ENCODE peak calls at places on chromosome 22, in ten cellular contexts. One of them, this sample, is unnamed.
A peak's percentile ranks its signal among the peaks of the same experiment; 100 is the strongest.

GRCh38 chr22:23398701-23399366 is 181.3 kb downstream of the IGLL1 start:
- DNase-seq in left ventricle myocardium inferior: no peak
- DNase-seq in CD8-positive, alpha-beta memory T cell: no peak
- DNase-seq in neuronal stem cell: no peak
- DNase-seq in endothelial cell of umbilical vein: no peak
- DNase-seq in tibial nerve: no peak
- DNase-seq in fibroblast of lung: no peak
- DNase-seq in H1: no peak
- DNase-seq in BE2C: no peak
- DNase-seq in thoracic aorta: no peak
- DNase-seq in this sample: no peak

GRCh38 chr22:43308451-43309235 is 34.5 kb downstream of the SCUBE1 start:
- DNase-seq in thoracic aorta: no peak
- DNase-seq in H1: no peak
- DNase-seq in BE2C: peak; percentile 63
- DNase-seq in CD8-positive, alpha-beta memory T cell: no peak
- DNase-seq in endothelial cell of umbilical vein: no peak
- DNase-seq in neuronal stem cell: no peak
- DNase-seq in fibroblast of lung: no peak
- DNase-seq in left ventricle myocardium inferior: no peak
- DNase-seq in tibial nerve: no peak
- DNase-seq in this sample: no peak

GRCh38 chr22:45804986-45805325 is 133.3 kb downstream of the ATXN10 start:
- DNase-seq in thoracic aorta: no peak
- DNase-seq in tibial nerve: no peak
- DNase-seq in endothelial cell of umbilical vein: peak; percentile 12
- DNase-seq in H1: no peak
- DNase-seq in fibroblast of lung: peak; percentile 99
- DNase-seq in CD8-positive, alpha-beta memory T cell: no peak
- DNase-seq in neuronal stem cell: no peak
- DNase-seq in left ventricle myocardium inferior: no peak
- DNase-seq in BE2C: no peak
- DNase-seq in this sample: no peak

GRCh38 chr22:19438286-19438685 is 5.9 kb downstream of the MRPL40 start:
- DNase-seq in neuronal stem cell: no peak
- DNase-seq in BE2C: no peak
- DNase-seq in endothelial cell of umbilical vein: no peak
- DNase-seq in CD8-positive, alpha-beta memory T cell: no peak
- DNase-seq in thoracic aorta: no peak
- DNase-seq in left ventricle myocardium inferior: no peak
- DNase-seq in tibial nerve: no peak
- DNase-seq in fibroblast of lung: no peak
- DNase-seq in H1: no peak
- DNase-seq in this sample: no peak

GRCh38 chr22:42869463-42869862 is 12.4 kb upstream of the ARFGAP3 start:
- DNase-seq in left ventricle myocardium inferior: no peak
- DNase-seq in fibroblast of lung: no peak
- DNase-seq in neuronal stem cell: no peak
- DNase-seq in CD8-positive, alpha-beta memory T cell: no peak
- DNase-seq in thoracic aorta: no peak
- DNase-seq in tibial nerve: no peak
- DNase-seq in H1: no peak
- DNase-seq in BE2C: no peak
- DNase-seq in endothelial cell of umbilical vein: no peak
- DNase-seq in this sample: no peak

GRCh38 chr22:41410311-41410751 is 28.6 kb downstream of the TEF start:
- DNase-seq in left ventricle myocardium inferior: peak; percentile 69
- DNase-seq in BE2C: no peak
- DNase-seq in endothelial cell of umbilical vein: no peak
- DNase-seq in H1: no peak
- DNase-seq in tibial nerve: no peak
- DNase-seq in fibroblast of lung: no peak
- DNase-seq in thoracic aorta: no peak
- DNase-seq in neuronal stem cell: no peak
- DNase-seq in CD8-positive, alpha-beta memory T cell: no peak
- DNase-seq in this sample: no peak

GRCh38 chr22:46073683-46074504 is 76.4 kb upstream of the PPARA start:
- DNase-seq in tibial nerve: peak; percentile 14
- DNase-seq in CD8-positive, alpha-beta memory T cell: no peak
- DNase-seq in left ventricle myocardium inferior: peak; percentile 44
- DNase-seq in H1: no peak
- DNase-seq in BE2C: peak; percentile 59
- DNase-seq in endothelial cell of umbilical vein: peak; percentile 53
- DNase-seq in fibroblast of lung: peak; percentile 27
- DNase-seq in neuronal stem cell: no peak
- DNase-seq in thoracic aorta: no peak
- DNase-seq in this sample: no peak

GRCh38 chr22:39306456-39307361 is 12.7 kb downstream of the RPL3 start:
- DNase-seq in CD8-positive, alpha-beta memory T cell: peak; percentile 32
- DNase-seq in left ventricle myocardium inferior: no peak
- DNase-seq in H1: no peak
- DNase-seq in thoracic aorta: no peak
- DNase-seq in tibial nerve: no peak
- DNase-seq in endothelial cell of umbilical vein: peak; percentile 71
- DNase-seq in fibroblast of lung: no peak
- DNase-seq in BE2C: peak; percentile 56
- DNase-seq in neuronal stem cell: no peak
- DNase-seq in this sample: peak; percentile 28

GRCh38 chr22:47019012-47019790 is 256.8 kb downstream of the TBC1D22A start:
- DNase-seq in tibial nerve: no peak
- DNase-seq in neuronal stem cell: no peak
- DNase-seq in left ventricle myocardium inferior: no peak
- DNase-seq in fibroblast of lung: no peak
- DNase-seq in endothelial cell of umbilical vein: no peak
- DNase-seq in BE2C: no peak
- DNase-seq in thoracic aorta: no peak
- DNase-seq in H1: no peak
- DNase-seq in CD8-positive, alpha-beta memory T cell: no peak
- DNase-seq in this sample: no peak

GRCh38 chr22:20786536-20786979 is 12.6 kb downstream of the SERPIND1 start:
- DNase-seq in left ventricle myocardium inferior: no peak
- DNase-seq in neuronal stem cell: no peak
- DNase-seq in fibroblast of lung: no peak
- DNase-seq in CD8-positive, alpha-beta memory T cell: no peak
- DNase-seq in BE2C: no peak
- DNase-seq in H1: no peak
- DNase-seq in thoracic aorta: no peak
- DNase-seq in endothelial cell of umbilical vein: no peak
- DNase-seq in tibial nerve: no peak
- DNase-seq in this sample: no peak

GRCh38 chr22:45537734-45538181 is 35.1 kb downstream of the FBLN1 start:
- DNase-seq in tibial nerve: no peak
- DNase-seq in endothelial cell of umbilical vein: no peak
- DNase-seq in BE2C: peak; percentile 63
- DNase-seq in CD8-positive, alpha-beta memory T cell: no peak
- DNase-seq in fibroblast of lung: peak; percentile 93
- DNase-seq in H1: no peak
- DNase-seq in neuronal stem cell: no peak
- DNase-seq in left ventricle myocardium inferior: peak; percentile 46
- DNase-seq in thoracic aorta: no peak
- DNase-seq in this sample: no peak

GRCh38 chr22:42969348-42969975 is 45.5 kb downstream of the PACSIN2 start:
- DNase-seq in neuronal stem cell: no peak
- DNase-seq in thoracic aorta: no peak
- DNase-seq in H1: no peak
- DNase-seq in fibroblast of lung: peak; percentile 94
- DNase-seq in CD8-positive, alpha-beta memory T cell: no peak
- DNase-seq in tibial nerve: no peak
- DNase-seq in left ventricle myocardium inferior: no peak
- DNase-seq in BE2C: no peak
- DNase-seq in endothelial cell of umbilical vein: no peak
- DNase-seq in this sample: no peak

GRCh38 chr22:43867839-43868652 is 5.7 kb upstream of the SULT4A1 start:
- DNase-seq in BE2C: peak; percentile 0
- DNase-seq in endothelial cell of umbilical vein: peak; percentile 59
- DNase-seq in thoracic aorta: no peak
- DNase-seq in neuronal stem cell: peak; percentile 84
- DNase-seq in left ventricle myocardium inferior: peak; percentile 58
- DNase-seq in tibial nerve: no peak
- DNase-seq in H1: peak; percentile 71
- DNase-seq in fibroblast of lung: peak; percentile 59
- DNase-seq in CD8-positive, alpha-beta memory T cell: no peak
- DNase-seq in this sample: no peak

GRCh38 chr22:31475778-31476177 is 13.9 kb downstream of the EIF4ENIF1 start:
- DNase-seq in fibroblast of lung: no peak
- DNase-seq in CD8-positive, alpha-beta memory T cell: no peak
- DNase-seq in left ventricle myocardium inferior: no peak
- DNase-seq in tibial nerve: no peak
- DNase-seq in neuronal stem cell: no peak
- DNase-seq in BE2C: no peak
- DNase-seq in thoracic aorta: no peak
- DNase-seq in H1: no peak
- DNase-seq in endothelial cell of umbilical vein: no peak
- DNase-seq in this sample: no peak
- H3K4me1 ChIP-seq in fibroblast of lung: no peaks in the 10 kb centered on the region
- H3K4me1 ChIP-seq in CD8-positive, alpha-beta memory T cell: no peaks in the 10 kb centered on the region
- H3K4me1 ChIP-seq in left ventricle myocardium inferior: peaks cover 12% of the 10 kb centered on the region
- H3K4me1 ChIP-seq in tibial nerve: no peaks in the 10 kb centered on the region
- H3K4me1 ChIP-seq in neuronal stem cell: no peaks in the 10 kb centered on the region
- H3K4me1 ChIP-seq in BE2C: no peaks in the 10 kb centered on the region
- H3K4me1 ChIP-seq in thoracic aorta: no peaks in the 10 kb centered on the region
- H3K4me1 ChIP-seq in H1: no peaks in the 10 kb centered on the region
- H3K4me1 ChIP-seq in endothelial cell of umbilical vein: no peaks in the 10 kb centered on the region
- H3K4me1 ChIP-seq in this sample: no peaks in the 10 kb centered on the region

DNA sequence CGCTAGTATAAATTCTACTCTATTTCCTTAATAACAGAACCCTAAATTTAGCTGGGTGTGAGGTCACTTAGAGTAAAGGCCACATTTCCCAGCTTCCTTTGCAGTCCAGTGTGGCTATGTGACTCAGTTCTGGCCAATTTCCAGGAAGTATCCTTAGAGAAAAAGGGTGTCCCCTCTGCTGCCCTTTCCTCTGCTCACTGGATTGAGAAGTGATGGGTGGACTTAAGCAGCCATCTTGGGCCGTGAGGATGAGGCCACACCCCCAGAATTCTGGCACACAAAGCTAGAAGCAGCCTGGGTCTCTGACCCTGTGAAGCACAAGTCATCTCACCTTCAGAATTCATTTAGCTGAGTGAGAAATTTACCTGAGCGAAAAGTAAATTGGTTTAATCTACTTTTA is 11.7 kb upstream of the RASD2 start:
- DNase-seq in fibroblast of lung: no peak
- DNase-seq in neuronal stem cell: no peak
- DNase-seq in thoracic aorta: no peak
- DNase-seq in H1: no peak
- DNase-seq in endothelial cell of umbilical vein: no peak
- DNase-seq in left ventricle myocardium inferior: no peak
- DNase-seq in CD8-positive, alpha-beta memory T cell: no peak
- DNase-seq in BE2C: no peak
- DNase-seq in tibial nerve: no peak
- DNase-seq in this sample: no peak
- H3K4me1 ChIP-seq in fibroblast of lung: no peaks in the 10 kb centered on the region
- H3K4me1 ChIP-seq in neuronal stem cell: peaks cover 3% of the 10 kb centered on the region
- H3K4me1 ChIP-seq in thoracic aorta: peaks cover 5% of the 10 kb centered on the region
- H3K4me1 ChIP-seq in H1: peaks cover 2% of the 10 kb centered on the region
- H3K4me1 ChIP-seq in endothelial cell of umbilical vein: no peaks in the 10 kb centered on the region
- H3K4me1 ChIP-seq in left ventricle myocardium inferior: peaks cover 19% of the 10 kb centered on the region
- H3K4me1 ChIP-seq in CD8-positive, alpha-beta memory T cell: no peaks in the 10 kb centered on the region
- H3K4me1 ChIP-seq in BE2C: peaks cover 11% of the 10 kb centered on the region
- H3K4me1 ChIP-seq in tibial nerve: no peaks in the 10 kb centered on the region
- H3K4me1 ChIP-seq in this sample: no peaks in the 10 kb centered on the region

DNA sequence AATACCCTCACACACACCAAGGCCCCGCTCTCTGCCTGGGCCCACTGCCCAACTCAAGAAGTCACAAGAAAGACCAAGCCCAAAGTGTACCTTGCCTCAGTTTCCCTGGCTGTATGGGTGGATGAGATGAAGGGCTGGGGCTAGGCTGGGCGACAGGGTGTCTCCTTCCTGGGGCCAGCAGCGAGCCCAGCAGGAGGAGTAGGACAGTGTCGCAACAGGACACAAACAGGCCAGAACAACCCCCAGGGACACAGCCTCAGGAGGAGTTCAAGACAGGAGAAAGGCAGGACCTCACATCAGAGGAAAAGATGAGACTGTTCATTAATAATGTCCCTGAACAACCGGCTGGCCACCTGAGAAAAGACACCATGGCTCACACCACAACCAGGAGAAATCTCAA is 13.3 kb downstream of the CSNK1E start:
- DNase-seq in CD8-positive, alpha-beta memory T cell: no peak
- DNase-seq in thoracic aorta: no peak
- DNase-seq in left ventricle myocardium inferior: no peak
- DNase-seq in neuronal stem cell: no peak
- DNase-seq in tibial nerve: no peak
- DNase-seq in BE2C: no peak
- DNase-seq in endothelial cell of umbilical vein: no peak
- DNase-seq in fibroblast of lung: no peak
- DNase-seq in H1: no peak
- DNase-seq in this sample: no peak
- H3K4me1 ChIP-seq in CD8-positive, alpha-beta memory T cell: peaks cover 9% of the 10 kb centered on the region
- H3K4me1 ChIP-seq in thoracic aorta: peaks cover 56% of the 10 kb centered on the region
- H3K4me1 ChIP-seq in left ventricle myocardium inferior: peaks cover 99% of the 10 kb centered on the region
- H3K4me1 ChIP-seq in neuronal stem cell: peaks cover 3% of the 10 kb centered on the region
- H3K4me1 ChIP-seq in tibial nerve: no peaks in the 10 kb centered on the region
- H3K4me1 ChIP-seq in BE2C: peaks cover 2% of the 10 kb centered on the region
- H3K4me1 ChIP-seq in endothelial cell of umbilical vein: peaks cover 14% of the 10 kb centered on the region
- H3K4me1 ChIP-seq in fibroblast of lung: peaks cover 26% of the 10 kb centered on the region
- H3K4me1 ChIP-seq in H1: peaks cover 15% of the 10 kb centered on the region
- H3K4me1 ChIP-seq in this sample: peaks cover 5% of the 10 kb centered on the region

GRCh38 chr22:28810839-28811491 is 10.6 kb upstream of the XBP1 start:
- DNase-seq in H1: no peak
- DNase-seq in tibial nerve: no peak
- DNase-seq in thoracic aorta: no peak
- DNase-seq in endothelial cell of umbilical vein: peak; percentile 88
- DNase-seq in left ventricle myocardium inferior: no peak
- DNase-seq in neuronal stem cell: no peak
- DNase-seq in fibroblast of lung: no peak
- DNase-seq in CD8-positive, alpha-beta memory T cell: peak; percentile 40
- DNase-seq in BE2C: no peak
- DNase-seq in this sample: no peak
- H3K4me1 ChIP-seq in H1: no peaks in the 10 kb centered on the region
- H3K4me1 ChIP-seq in tibial nerve: no peaks in the 10 kb centered on the region
- H3K4me1 ChIP-seq in thoracic aorta: peaks cover 9% of the 10 kb centered on the region
- H3K4me1 ChIP-seq in endothelial cell of umbilical vein: peaks cover 10% of the 10 kb centered on the region
- H3K4me1 ChIP-seq in left ventricle myocardium inferior: peaks cover 27% of the 10 kb centered on the region
- H3K4me1 ChIP-seq in neuronal stem cell: peaks cover 5% of the 10 kb centered on the region
- H3K4me1 ChIP-seq in fibroblast of lung: no peaks in the 10 kb centered on the region
- H3K4me1 ChIP-seq in CD8-positive, alpha-beta memory T cell: peaks cover 74% of the 10 kb centered on the region
- H3K4me1 ChIP-seq in BE2C: no peaks in the 10 kb centered on the region
- H3K4me1 ChIP-seq in this sample: peaks cover 72% of the 10 kb centered on the region

DNA sequence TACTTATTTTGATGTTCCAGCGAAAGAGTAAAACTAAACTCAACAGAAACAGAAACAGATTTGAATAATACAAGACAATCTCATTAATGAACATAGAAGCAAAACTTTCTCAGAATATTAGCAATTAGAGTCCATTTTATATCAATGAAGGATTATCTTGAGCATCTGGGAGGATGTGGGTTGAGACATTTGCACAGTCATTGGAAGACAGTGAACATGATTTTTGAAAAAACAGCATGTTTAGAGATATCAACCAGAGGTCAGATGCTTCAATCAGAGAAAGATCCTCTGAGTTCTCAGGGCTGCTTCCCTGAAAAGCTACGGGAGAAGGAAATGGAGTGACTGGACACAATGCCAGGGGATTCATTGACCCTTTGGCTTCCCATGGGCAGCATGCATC is 35.9 kb upstream of the VPREB1 start:
- DNase-seq in fibroblast of lung: no peak
- DNase-seq in endothelial cell of umbilical vein: no peak
- DNase-seq in tibial nerve: no peak
- DNase-seq in BE2C: no peak
- DNase-seq in thoracic aorta: no peak
- DNase-seq in neuronal stem cell: no peak
- DNase-seq in CD8-positive, alpha-beta memory T cell: no peak
- DNase-seq in left ventricle myocardium inferior: no peak
- DNase-seq in H1: no peak
- DNase-seq in this sample: no peak
- H3K4me1 ChIP-seq in fibroblast of lung: peaks cover 2% of the 10 kb centered on the region
- H3K4me1 ChIP-seq in endothelial cell of umbilical vein: peaks cover 11% of the 10 kb centered on the region
- H3K4me1 ChIP-seq in tibial nerve: no peaks in the 10 kb centered on the region
- H3K4me1 ChIP-seq in BE2C: no peaks in the 10 kb centered on the region
- H3K4me1 ChIP-seq in thoracic aorta: no peaks in the 10 kb centered on the region
- H3K4me1 ChIP-seq in neuronal stem cell: no peaks in the 10 kb centered on the region
- H3K4me1 ChIP-seq in CD8-positive, alpha-beta memory T cell: peaks cover 11% of the 10 kb centered on the region
- H3K4me1 ChIP-seq in left ventricle myocardium inferior: no peaks in the 10 kb centered on the region
- H3K4me1 ChIP-seq in H1: no peaks in the 10 kb centered on the region
- H3K4me1 ChIP-seq in this sample: peaks cover 13% of the 10 kb centered on the region

This sample was measured in CD8-positive, alpha-beta T cell.